ENCODE peak calls at places on chromosomes 11 and 22, in ten cellular contexts. E is dermis blood vessel endothelial cell; W is RCC 7860; Q is substantia nigra; L is GM23248; Z is stimulated activated CD8-positive, alpha-beta memory T cell treated with anti-CD3 and anti-CD28 coated beads, Interleukin-7, amount 100 ng/mL, for 48 hours; H is RWPE1; J is A172; O is AG09309; F is NAMALWA. N is an unnamed sample.

GRCh38 chr11:68550485-68550817 is 89.9 kb downstream of the PPP6R3 start:
- DNase-seq in Z (no peak), E (peak), L (peak), Q (no peak), O (no peak), F (no peak), H (no peak), J (no peak), W (no peak), N (no peak)

GRCh38 chr11:94809251-94809650 is 41.1 kb downstream of the AMOTL1 start:
- DNase-seq in W (no peak), Q (no peak), E (no peak), J (no peak), Z (no peak), L (peak), O (no peak), F (no peak), H (no peak), N (no peak)

GRCh38 chr22:48635825-48636224 is 1191.8 kb downstream of the BRD1 start:
- DNase-seq in L (no peak), J (no peak), Z (no peak), W (no peak), H (no peak), O (no peak), F (peak), E (no peak), Q (no peak), N (no peak)

GRCh38 chr11:20042717-20043392 is 117.4 kb downstream of the DBX1 start:
- DNase-seq in Q (no peak), L (no peak), O (no peak), H (no peak), E (no peak), Z (no peak), W (no peak), F (no peak), J (no peak), N (no peak)

GRCh38 chr11:60725592-60725991 is 1.1 kb downstream of the MS4A18 start:
- DNase-seq in Q (no peak), H (no peak), Z (no peak), F (no peak), E (no peak), J (no peak), L (no peak), O (no peak), W (no peak), N (no peak)

GRCh38 chr11:6357222-6357621 is 33.1 kb upstream of the SMPD1 start:
- DNase-seq in L (peak), Z (peak), H (peak), Q (no peak), W (peak), F (no peak), O (peak), E (peak), J (peak), N (no peak)

GRCh38 chr11:69535928-69536327 is 54.5 kb downstream of the LINC01488 start:
- DNase-seq in Q (no peak), J (no peak), E (no peak), H (no peak), W (no peak), F (no peak), Z (no peak), O (no peak), L (no peak), N (no peak)

GRCh38 chr11:75389925-75390324 is 9.4 kb upstream of the RPS3 start:
- DNase-seq in W (no peak), J (no peak), H (no peak), L (no peak), F (no peak), Q (no peak), O (no peak), E (no peak), Z (no peak), N (no peak)

GRCh38 chr11:76444065-76444383 is 794 bp upstream of the EMSY start:
- DNase-seq in W (no peak), H (no peak), F (no peak), J (no peak), Z (no peak), O (no peak), Q (no peak), E (no peak), L (no peak), N (no peak)

GRCh38 chr22:40243891-40244290 is 66.2 kb downstream of the TNRC6B start:
- DNase-seq in H (no peak), E (no peak), L (no peak), Z (no peak), W (no peak), F (no peak), O (no peak), Q (no peak), J (no peak), N (peak)

GRCh38 chr22:45402466-45402865 is 10.9 kb downstream of the SMC1B start:
- DNase-seq in Q (no peak), J (no peak), F (no peak), H (no peak), W (no peak), O (no peak), L (no peak), E (no peak), Z (no peak), N (no peak)

GRCh38 chr11:128757235-128757711 is 63.4 kb downstream of the FLI1 start:
- DNase-seq in E (peak), Q (no peak), Z (peak), W (no peak), H (no peak), J (peak), L (peak), F (peak), O (no peak), N (peak)

GRCh38 chr11:134036484-134037092 is 32.3 kb upstream of the JAM3 start:
- DNase-seq in F (no peak), E (no peak), Z (no peak), Q (no peak), H (no peak), L (peak), O (no peak), W (no peak), J (no peak), N (no peak)

GRCh38 chr11:13826505-13827278 is 135.8 kb upstream of the SPON1 start:
- DNase-seq in H (peak), Q (no peak), Z (no peak), F (no peak), W (no peak), L (peak), O (no peak), J (peak), E (no peak), N (no peak)

GRCh38 chr11:19301336-19301735 is 60.6 kb upstream of the E2F8 start:
- DNase-seq in E (no peak), J (no peak), O (no peak), F (no peak), Q (no peak), W (no peak), H (no peak), Z (no peak), L (peak), N (no peak)

GRCh38 chr22:50584106-50585096 is 1.8 kb upstream of the CHKB start:
- DNase-seq in Z (no peak), W (no peak), L (no peak), J (no peak), E (no peak), F (no peak), H (no peak), Q (no peak), O (no peak), N (no peak)

GRCh38 chr11:131897976-131898375 is 527.6 kb downstream of the NTM start:
- DNase-seq in Q (no peak), J (no peak), H (no peak), E (no peak), O (no peak), L (no peak), F (no peak), W (no peak), Z (no peak), N (no peak)

GRCh38 chr11:17596310-17596669 is 49.2 kb downstream of the OTOG start:
- DNase-seq in J (no peak), H (no peak), F (no peak), Q (no peak), L (no peak), E (no peak), O (no peak), Z (no peak), W (no peak), N (no peak)

GRCh38 chr11:76590631-76590950 is 80.0 kb downstream of the LRRC32 start:
- DNase-seq in F (no peak), Q (no peak), O (no peak), Z (no peak), W (no peak), L (no peak), E (no peak), H (no peak), J (no peak), N (no peak)

GRCh38 chr22:42074153-42074750 is at the start of gene PHETA2:
- DNase-seq in F (no peak), L (peak), Q (no peak), O (no peak), W (no peak), Z (peak), H (no peak), E (peak), J (no peak), N (no peak)

GRCh38 chr11:11016123-11016522 is 158.3 kb upstream of the ZBED5 start:
- DNase-seq in H (no peak), L (peak), Q (no peak), F (no peak), Z (no peak), E (no peak), O (no peak), J (no peak), W (no peak), N (no peak)

GRCh38 chr11:79864882-79865281 is 424.1 kb upstream of the TENM4 start:
- DNase-seq in L (no peak), F (no peak), Z (no peak), Q (no peak), O (no peak), J (peak), H (no peak), W (no peak), E (no peak), N (no peak)

GRCh38 chr11:103659138-103659734 is 377.2 kb upstream of the DDI1 start:
- DNase-seq in W (peak), F (peak), Q (no peak), E (peak), J (peak), O (no peak), L (peak), H (peak), Z (no peak), N (no peak)

GRCh38 chr11:121722431-121723256 is 269.9 kb upstream of the SORL1-AS1 start:
- DNase-seq in O (peak), J (peak), F (no peak), W (no peak), L (peak), E (peak), H (peak), Z (no peak), Q (peak), N (peak)

GRCh38 chr11:16001899-16002426 is 354.4 kb downstream of the SOX6 start:
- DNase-seq in L (peak), H (peak), W (no peak), O (peak), Q (no peak), J (peak), Z (no peak), E (peak), F (no peak), N (no peak)

GRCh38 chr11:72524711-72525110 is 90.4 kb upstream of the CLPB start:
- DNase-seq in W (no peak), H (no peak), O (peak), E (no peak), Q (no peak), L (peak), J (peak), Z (no peak), F (no peak), N (no peak)

GRCh38 chr11:128496684-128497056 is 90.7 kb downstream of the ETS1 start:
- DNase-seq in F (no peak), L (peak), O (no peak), J (no peak), Z (no peak), W (no peak), Q (no peak), H (no peak), E (no peak), N (no peak)

GRCh38 chr11:12100886-12101285 is 9.5 kb upstream of the MICAL2 start:
- DNase-seq in L (peak), Q (peak), Z (no peak), H (no peak), F (no peak), O (no peak), J (no peak), E (no peak), W (no peak), N (peak)

GRCh38 chr22:41625577-41625976 is 4.5 kb downstream of the XRCC6 start:
- DNase-seq in E (no peak), Z (no peak), L (no peak), Q (no peak), O (no peak), F (no peak), W (no peak), H (no peak), J (no peak), N (no peak)

GRCh38 chr11:35160248-35160820 is 21.4 kb downstream of the CD44 start:
- DNase-seq in H (no peak), Q (no peak), J (no peak), Z (no peak), F (no peak), E (no peak), W (no peak), O (no peak), L (no peak), N (no peak)

GRCh38 chr22:27885977-27886842 is 32.8 kb downstream of the PITPNB start:
- DNase-seq in O (peak), L (peak), F (peak), E (peak), J (peak), H (peak), W (peak), Q (no peak), Z (no peak), N (peak)

GRCh38 chr11:111923351-111923788 is 4.7 kb downstream of the C11orf52 start:
- DNase-seq in Z (no peak), W (no peak), E (peak), J (no peak), H (no peak), Q (no peak), L (peak), O (no peak), F (no peak), N (no peak)

GRCh38 chr11:59273008-59273841 is 60.5 kb upstream of the MPEG1 start:
- DNase-seq in Z (no peak), J (no peak), E (no peak), Q (no peak), L (no peak), W (no peak), O (no peak), F (peak), H (no peak), N (no peak)

GRCh38 chr11:75668508-75669297 is at the start of gene MAP6:
- DNase-seq in J (peak), F (no peak), Z (no peak), H (peak), L (peak), W (no peak), E (peak), O (no peak), Q (peak), N (peak)

GRCh38 chr22:19941365-19942070 is at the start of the genes COMT and TXNRD2:
- DNase-seq in Z (peak), W (peak), L (peak), F (peak), O (no peak), Q (peak), J (no peak), H (peak), E (peak), N (peak)

GRCh38 chr11:27673979-27674663 is 26.1 kb downstream of the BDNF start:
- DNase-seq in Q (no peak), F (no peak), H (peak), L (no peak), J (no peak), Z (no peak), O (no peak), W (no peak), E (no peak), N (no peak)

GRCh38 chr11:114193730-114194674 is 102.2 kb upstream of the NNMT start:
- DNase-seq in F (no peak), W (no peak), L (no peak), J (no peak), H (no peak), Z (no peak), E (no peak), Q (no peak), O (no peak), N (no peak)

GRCh38 chr11:104148696-104149095 is 15.3 kb downstream of the PDGFD start:
- DNase-seq in J (no peak), L (no peak), O (no peak), H (no peak), F (no peak), E (no peak), Q (no peak), Z (no peak), W (no peak), N (no peak)

GRCh38 chr22:23754980-23755636 is 883 bp upstream of the VPREB3 start:
- DNase-seq in F (peak), O (no peak), W (no peak), L (peak), E (peak), Q (no peak), J (no peak), H (no peak), Z (no peak), N (peak)

N was measured in globus pallidus.